ENCODE peak calls at places on chromosomes 12 and 14, in six cellular contexts. T is H54, S is breast epithelium, M is suprapubic skin, K is testis, F is ovary. N is an unnamed sample.

GRCh38 chr12:117875652-117876491 is 92.9 kb downstream of the KSR2 start:
- DNase-seq in S (no peak), F (no peak), K (peak; percentile 30), M (no peak), T (no peak), N (peak; percentile 30)

GRCh38 chr14:69398053-69398817 is at the start of the genes ERH and SLC39A9:
- DNase-seq in S (peak; percentile 95), F (peak; percentile 96), K (peak; percentile 99), M (peak; percentile 98), T (peak; percentile 63), N (peak; percentile 66)

GRCh38 chr12:52080403-52081201 is 1.1 kb downstream of the SMIM41 start:
- DNase-seq in M (no peak), F (peak; percentile 63), S (no peak), T (no peak), K (no peak), N (no peak)

GRCh38 chr12:11954181-11954580 is 116.6 kb upstream of the BCL2L14 start:
- DNase-seq in S (no peak), M (no peak), K (no peak), T (no peak), F (no peak), N (no peak)

GRCh38 chr12:108858399-108859074 is 1.2 kb upstream of the SSH1 start:
- DNase-seq in S (no peak), F (peak; percentile 58), T (no peak), K (no peak), M (peak; percentile 77), N (no peak)

GRCh38 chr12:113700943-113701342 is 229.3 kb upstream of the LHX5 start:
- DNase-seq in S (no peak), M (no peak), F (no peak), K (no peak), T (peak; percentile 73), N (no peak)

GRCh38 chr12:46299846-46300245 is 31.0 kb upstream of the SLC38A1 start:
- DNase-seq in F (no peak), S (no peak), K (no peak), T (no peak), M (no peak), N (no peak)

GRCh38 chr12:75471928-75472865 is 8.4 kb upstream of the GLIPR1 start:
- DNase-seq in K (no peak), T (no peak), F (no peak), S (no peak), M (no peak), N (no peak)

GRCh38 chr12:108694812-108695278 is 36.5 kb downstream of the CORO1C start:
- DNase-seq in K (no peak), M (no peak), S (no peak), T (no peak), F (no peak), N (no peak)

GRCh38 chr12:93657076-93657475 is 20.1 kb upstream of the CRADD start:
- DNase-seq in S (no peak), K (no peak), T (no peak), F (no peak), M (no peak), N (no peak)

GRCh38 chr12:50056629-50056976 is 793 bp upstream of the ASIC1 start:
- DNase-seq in M (no peak), S (no peak), F (no peak), T (no peak), K (no peak), N (no peak)

GRCh38 chr12:46492471-46493351 is 120.1 kb upstream of the SLC38A2 start:
- DNase-seq in K (no peak), T (no peak), F (no peak), M (no peak), S (no peak), N (no peak)

GRCh38 chr14:58725226-58725625 is 87.5 kb downstream of the DACT1 start:
- DNase-seq in K (no peak), T (no peak), S (no peak), F (no peak), M (no peak), N (no peak)

GRCh38 chr14:67228325-67228984 is 12.8 kb upstream of the PALS1 start:
- DNase-seq in K (no peak), M (no peak), S (no peak), T (no peak), F (no peak), N (no peak)

GRCh38 chr14:30826070-30826469 is 48.3 kb upstream of the COCH start:
- DNase-seq in M (no peak), S (no peak), K (no peak), F (no peak), T (no peak), N (no peak)

GRCh38 chr14:50357124-50357523 is 39.6 kb downstream of the CDKL1 start:
- DNase-seq in K (no peak), M (no peak), T (no peak), S (no peak), F (no peak), N (no peak)

GRCh38 chr12:6943719-6944380 is at the start of the genes C12orf57 and RNU7-1:
- DNase-seq in S (peak; percentile 84), T (peak; percentile 74), M (peak; percentile 86), F (peak; percentile 87), K (peak; percentile 78), N (peak; percentile 65)

GRCh38 chr12:81992461-81992860 is 233.3 kb upstream of the PPFIA2 start:
- DNase-seq in F (no peak), S (no peak), M (no peak), K (peak; percentile 17), T (no peak), N (no peak)

DNA sequence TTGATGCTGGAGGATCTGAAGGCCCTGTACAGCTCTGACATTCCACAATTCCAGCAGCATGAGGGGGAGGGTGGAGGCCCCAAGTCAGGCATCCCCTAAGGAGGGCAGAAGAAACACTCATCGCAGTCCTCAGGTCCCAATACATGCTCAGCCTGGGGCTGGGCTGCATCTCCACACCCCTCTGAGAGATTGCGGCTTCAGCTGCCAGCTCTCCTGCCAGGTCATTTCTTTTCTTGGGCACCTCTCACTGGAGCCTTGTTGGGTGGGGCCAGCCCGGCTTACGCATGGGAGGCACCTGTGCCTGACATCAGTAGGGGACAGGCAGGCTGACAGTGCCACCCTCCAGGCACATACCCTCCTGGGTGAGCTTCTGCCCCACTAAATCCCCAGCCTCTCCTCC is 89.8 kb downstream of the DICER1 start:
- DNase-seq in T (no peak), K (no peak), M (no peak), F (no peak), S (no peak), N (no peak)
- TF ChIP-seq POLR2A in T (no peak), K (no peak), M (no peak), F (no peak), S (no peak), N (no peak)

GRCh38 chr14:93957751-93958566 is 18.4 kb downstream of the ASB2 start:
- DNase-seq in K (no peak), F (no peak), T (no peak), S (no peak), M (no peak), N (no peak)

GRCh38 chr14:93960108-93960475 is 16.3 kb downstream of the ASB2 start:
- DNase-seq in S (no peak), M (no peak), T (no peak), K (no peak), F (no peak), N (no peak)

GRCh38 chr14:93960774-93961438 is 15.5 kb downstream of the ASB2 start:
- DNase-seq in M (no peak), T (no peak), S (no peak), K (no peak), F (no peak), N (no peak)

GRCh38 chr14:93958567-93959238 is 17.7 kb downstream of the ASB2 start:
- DNase-seq in K (no peak), M (no peak), S (no peak), T (no peak), F (no peak), N (no peak)

GRCh38 chr14:93959239-93960107 is 16.9 kb downstream of the ASB2 start:
- DNase-seq in K (no peak), F (no peak), T (peak; percentile 90), M (no peak), S (peak; percentile 57), N (peak; percentile 82)
- TF ChIP-seq POLR2A in K (no peak), F (no peak), T (no peak), M (no peak), S (no peak), N (peak; percentile 94)

GRCh38 chr12:132559652-132560420 is 50.5 kb downstream of the LRCOL1 start:
- DNase-seq in M (no peak), T (peak; percentile 88), K (peak; percentile 48), F (peak; percentile 70), S (no peak), N (peak; percentile 79)
- TF ChIP-seq POLR2A in M (no peak), T (peak; percentile 39), K (no peak), F (no peak), S (no peak), N (no peak)

DNA sequence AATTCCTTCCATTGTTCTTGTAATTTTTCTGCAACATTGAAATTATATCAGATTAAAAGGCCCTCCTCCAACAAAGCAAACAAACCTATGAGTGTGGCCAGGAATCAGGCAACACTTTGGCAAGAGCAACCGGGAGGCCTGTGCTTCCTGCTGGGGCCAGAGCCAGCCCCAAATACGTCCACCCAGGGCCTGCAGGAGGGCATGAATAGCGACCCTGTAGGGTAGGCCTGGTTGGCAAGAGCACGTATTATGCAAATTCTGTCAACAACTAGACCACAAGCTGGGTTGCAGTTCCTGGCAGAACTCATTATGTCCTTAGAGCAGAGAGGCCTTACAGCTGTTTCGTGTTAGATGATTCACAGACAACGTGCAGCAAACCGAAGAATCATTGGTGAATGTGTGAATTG is 26.9 kb upstream of the LGALS3 start:
- DNase-seq in M (peak; percentile 92), F (peak; percentile 79), K (peak; percentile 71), T (peak; percentile 26), S (peak; percentile 92), N (no peak)
- TF ChIP-seq POLR2A in M (no peak), F (no peak), K (no peak), T (no peak), S (no peak), N (no peak)

DNA sequence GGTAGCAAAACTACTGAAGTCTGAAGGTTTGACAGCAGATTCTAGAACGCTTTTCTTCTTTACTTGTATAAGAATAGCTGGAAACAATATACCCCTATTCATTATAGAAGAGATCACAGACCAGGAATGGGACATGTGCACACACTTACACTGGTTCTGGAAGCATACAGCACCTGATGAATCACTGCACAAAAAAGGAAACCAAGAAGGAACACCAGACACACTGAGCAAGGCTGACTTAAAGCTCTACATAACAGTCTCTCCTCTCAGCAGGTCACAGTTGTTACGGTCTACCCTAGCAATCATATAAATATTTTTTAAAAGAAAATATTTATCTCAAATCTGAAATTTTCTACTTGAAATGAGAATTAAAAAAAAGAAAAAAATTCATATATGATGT is 13.5 kb downstream of the ATP2B1 start:
- DNase-seq in M (no peak), S (no peak), T (no peak), K (no peak), F (no peak), N (no peak)
- TF ChIP-seq POLR2A in M (no peak), S (no peak), T (no peak), K (no peak), F (no peak), N (no peak)